ENCODE peak calls at places on chromosomes 4 and X, in five cellular contexts. One of them, this sample, is unnamed.
A peak's percentile ranks its signal among the peaks of the same experiment; 100 is the strongest.

GRCh38 chrX:45009371-45010000 is 136.5 kb downstream of the KDM6A start:
- DNase-seq in H1: no peak
- DNase-seq in neuronal stem cell: no peak
- DNase-seq in H9: no peak
- DNase-seq in trophoblast cell: peak; percentile 68
- DNase-seq in this sample: no peak

GRCh38 chr4:24010994-24011393 is 121.1 kb upstream of the PPARGC1A start:
- DNase-seq in trophoblast cell: no peak
- DNase-seq in H1: no peak
- DNase-seq in H9: no peak
- DNase-seq in neuronal stem cell: no peak
- DNase-seq in this sample: no peak

GRCh38 chr4:70365479-70365878 is 4.9 kb downstream of the SMR3A start:
- DNase-seq in H9: no peak
- DNase-seq in H1: no peak
- DNase-seq in trophoblast cell: peak; percentile 33
- DNase-seq in neuronal stem cell: no peak
- DNase-seq in this sample: no peak

GRCh38 chr4:56200275-56200674 is 187.0 kb downstream of the AASDH start:
- DNase-seq in H1: no peak
- DNase-seq in H9: no peak
- DNase-seq in neuronal stem cell: no peak
- DNase-seq in trophoblast cell: no peak
- DNase-seq in this sample: no peak

GRCh38 chr4:157246959-157247358 is 26.4 kb downstream of the GRIA2 start:
- DNase-seq in H1: no peak
- DNase-seq in trophoblast cell: no peak
- DNase-seq in neuronal stem cell: no peak
- DNase-seq in H9: no peak
- DNase-seq in this sample: no peak

GRCh38 chrX:56790778-56791177 is 61.7 kb downstream of the NBDY start:
- DNase-seq in neuronal stem cell: no peak
- DNase-seq in H1: no peak
- DNase-seq in trophoblast cell: no peak
- DNase-seq in H9: peak; percentile 6
- DNase-seq in this sample: no peak

GRCh38 chrX:136250191-136251041 is 784 bp downstream of the MAP7D3 start:
- DNase-seq in neuronal stem cell: no peak
- DNase-seq in H1: no peak
- DNase-seq in H9: no peak
- DNase-seq in trophoblast cell: peak; percentile 77
- DNase-seq in this sample: peak; percentile 59

GRCh38 chr4:32196950-32197688 is 1477.0 kb downstream of the PCDH7 start:
- DNase-seq in H1: no peak
- DNase-seq in trophoblast cell: no peak
- DNase-seq in neuronal stem cell: no peak
- DNase-seq in H9: no peak
- DNase-seq in this sample: no peak

GRCh38 chr4:155900402-155900801 is 3.1 kb upstream of the TDO2 start:
- DNase-seq in H1: no peak
- DNase-seq in H9: no peak
- DNase-seq in trophoblast cell: no peak
- DNase-seq in neuronal stem cell: no peak
- DNase-seq in this sample: peak; percentile 94

GRCh38 chrX:33211356-33212254 is at the start of gene DMD:
- DNase-seq in H9: peak; percentile 31
- DNase-seq in neuronal stem cell: no peak
- DNase-seq in H1: no peak
- DNase-seq in trophoblast cell: no peak
- DNase-seq in this sample: peak; percentile 71

GRCh38 chr4:188941524-188942109 is 802.4 kb downstream of the TRIML1 start:
- DNase-seq in neuronal stem cell: no peak
- DNase-seq in H1: no peak
- DNase-seq in trophoblast cell: peak; percentile 55
- DNase-seq in H9: no peak
- DNase-seq in this sample: peak; percentile 98

GRCh38 chr4:17347445-17347844 is 164.4 kb downstream of the QDPR start:
- DNase-seq in neuronal stem cell: no peak
- DNase-seq in H1: no peak
- DNase-seq in H9: peak; percentile 56
- DNase-seq in trophoblast cell: peak; percentile 48
- DNase-seq in this sample: no peak

GRCh38 chr4:139916041-139916440 is 237.9 kb downstream of the MAML3 start:
- DNase-seq in neuronal stem cell: no peak
- DNase-seq in trophoblast cell: no peak
- DNase-seq in H9: no peak
- DNase-seq in H1: no peak
- DNase-seq in this sample: no peak

GRCh38 chr4:113499166-113499565 is 262.4 kb downstream of the CAMK2D start:
- DNase-seq in trophoblast cell: no peak
- DNase-seq in H9: no peak
- DNase-seq in neuronal stem cell: no peak
- DNase-seq in H1: no peak
- DNase-seq in this sample: no peak

GRCh38 chrX:93673056-93673868 is at the start of gene NAP1L3:
- DNase-seq in trophoblast cell: peak; percentile 33
- DNase-seq in H1: peak; percentile 44
- DNase-seq in H9: peak; percentile 92
- DNase-seq in neuronal stem cell: peak; percentile 71
- DNase-seq in this sample: peak; percentile 75

GRCh38 chr4:3477750-3478430 is 14.8 kb downstream of the DOK7 start:
- DNase-seq in H9: no peak
- DNase-seq in neuronal stem cell: no peak
- DNase-seq in trophoblast cell: no peak
- DNase-seq in H1: no peak
- DNase-seq in this sample: no peak

GRCh38 chr4:53595204-53595603 is 3.9 kb upstream of the LNX1 start:
- DNase-seq in H1: no peak
- DNase-seq in trophoblast cell: no peak
- DNase-seq in H9: no peak
- DNase-seq in neuronal stem cell: no peak
- DNase-seq in this sample: no peak

GRCh38 chrX:68878977-68879376 is 50.2 kb downstream of the EFNB1 start:
- DNase-seq in neuronal stem cell: no peak
- DNase-seq in H9: no peak
- DNase-seq in H1: no peak
- DNase-seq in trophoblast cell: no peak
- DNase-seq in this sample: no peak

GRCh38 chrX:9356846-9357245 is 108.0 kb upstream of the TBL1X start:
- DNase-seq in neuronal stem cell: no peak
- DNase-seq in H1: no peak
- DNase-seq in H9: no peak
- DNase-seq in trophoblast cell: peak; percentile 63
- DNase-seq in this sample: peak; percentile 10

GRCh38 chr4:64158648-64159326 is 250.5 kb downstream of the TECRL start:
- DNase-seq in H1: no peak
- DNase-seq in H9: peak; percentile 53
- DNase-seq in neuronal stem cell: peak; percentile 63
- DNase-seq in trophoblast cell: peak; percentile 79
- DNase-seq in this sample: peak; percentile 72

GRCh38 chrX:153411255-153411987 is at the start of gene ZFP92:
- DNase-seq in H1: no peak
- DNase-seq in H9: no peak
- DNase-seq in trophoblast cell: no peak
- DNase-seq in neuronal stem cell: no peak
- DNase-seq in this sample: peak; percentile 14

GRCh38 chrX:108322243-108322642 is 116.0 kb downstream of the COL4A6 start:
- DNase-seq in trophoblast cell: no peak
- DNase-seq in H1: no peak
- DNase-seq in neuronal stem cell: no peak
- DNase-seq in H9: no peak
- DNase-seq in this sample: no peak

GRCh38 chrX:149461746-149462145 is 43.4 kb downstream of the IDS start:
- DNase-seq in neuronal stem cell: no peak
- DNase-seq in H1: no peak
- DNase-seq in H9: no peak
- DNase-seq in trophoblast cell: no peak
- DNase-seq in this sample: no peak

GRCh38 chr4:15882675-15883086 is 55.9 kb downstream of the FGFBP1 start:
- DNase-seq in trophoblast cell: peak; percentile 96
- DNase-seq in H1: peak; percentile 47
- DNase-seq in neuronal stem cell: peak; percentile 69
- DNase-seq in H9: peak; percentile 83
- DNase-seq in this sample: peak; percentile 73

GRCh38 chr4:183675625-183676024 is 16.5 kb downstream of the TRAPPC11 start:
- DNase-seq in H9: no peak
- DNase-seq in trophoblast cell: no peak
- DNase-seq in neuronal stem cell: no peak
- DNase-seq in H1: no peak
- DNase-seq in this sample: no peak

GRCh38 chr4:187780070-187780469 is 215.5 kb upstream of the ZFP42 start:
- DNase-seq in neuronal stem cell: no peak
- DNase-seq in H9: no peak
- DNase-seq in H1: no peak
- DNase-seq in trophoblast cell: no peak
- DNase-seq in this sample: no peak

GRCh38 chr4:80876810-80877209 is 153.7 kb upstream of the BMP3 start:
- DNase-seq in trophoblast cell: no peak
- DNase-seq in H1: no peak
- DNase-seq in neuronal stem cell: no peak
- DNase-seq in H9: no peak
- DNase-seq in this sample: no peak

GRCh38 chr4:41256131-41256739 is 493 bp upstream of the UCHL1 start:
- DNase-seq in trophoblast cell: no peak
- DNase-seq in neuronal stem cell: peak; percentile 31
- DNase-seq in H9: no peak
- DNase-seq in H1: no peak
- DNase-seq in this sample: peak; percentile 67

GRCh38 chr4:113285512-113285911 is 236.1 kb downstream of the ANK2 start:
- DNase-seq in trophoblast cell: no peak
- DNase-seq in H1: no peak
- DNase-seq in H9: no peak
- DNase-seq in neuronal stem cell: no peak
- DNase-seq in this sample: no peak

GRCh38 chr4:47933798-47934197 is 19.4 kb upstream of the NFXL1 start:
- DNase-seq in trophoblast cell: peak; percentile 80
- DNase-seq in H9: no peak
- DNase-seq in H1: no peak
- DNase-seq in neuronal stem cell: no peak
- DNase-seq in this sample: peak; percentile 58

GRCh38 chr4:123298798-123299197 is 97.8 kb upstream of the SPRY1 start:
- DNase-seq in H9: no peak
- DNase-seq in trophoblast cell: no peak
- DNase-seq in neuronal stem cell: no peak
- DNase-seq in H1: no peak
- DNase-seq in this sample: no peak

GRCh38 chr4:123300222-123300621 is 96.4 kb upstream of the SPRY1 start:
- DNase-seq in trophoblast cell: no peak
- DNase-seq in H9: no peak
- DNase-seq in H1: no peak
- DNase-seq in neuronal stem cell: no peak
- DNase-seq in this sample: no peak

GRCh38 chr4:123299212-123299651 is 97.4 kb upstream of the SPRY1 start:
- DNase-seq in trophoblast cell: peak; percentile 76
- DNase-seq in neuronal stem cell: no peak
- DNase-seq in H1: no peak
- DNase-seq in H9: no peak
- DNase-seq in this sample: peak; percentile 66

GRCh38 chr4:123301942-123302341 is 94.7 kb upstream of the SPRY1 start:
- DNase-seq in H9: no peak
- DNase-seq in H1: no peak
- DNase-seq in trophoblast cell: no peak
- DNase-seq in neuronal stem cell: no peak
- DNase-seq in this sample: no peak

DNA sequence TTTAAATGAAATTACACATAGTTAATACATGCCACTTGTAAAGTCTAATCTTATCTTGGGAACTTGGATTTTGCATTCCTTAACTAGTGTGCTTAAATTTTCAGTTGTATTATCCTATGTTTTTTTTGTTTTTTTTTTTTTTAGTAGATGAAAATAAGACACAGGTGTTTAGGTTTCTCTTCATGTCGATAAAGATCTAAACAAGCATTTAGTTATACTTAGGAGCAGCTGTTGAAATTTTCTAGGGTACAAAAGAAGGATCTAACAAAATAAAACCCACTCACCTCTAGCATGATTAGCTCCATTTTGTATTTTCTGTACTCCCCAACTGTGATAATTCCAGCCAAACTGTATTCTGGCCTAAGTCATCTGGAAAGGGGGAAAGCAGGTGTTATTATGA is 96.0 kb upstream of the SPRY1 start:
- DNase-seq in neuronal stem cell: no peak
- DNase-seq in H1: no peak
- DNase-seq in trophoblast cell: no peak
- DNase-seq in H9: no peak
- DNase-seq in this sample: no peak
- H3K9ac ChIP-seq in neuronal stem cell: no peak overlapping the region
- H3K9ac ChIP-seq in H1: no peak overlapping the region
- H3K9ac ChIP-seq in trophoblast cell: no peak overlapping the region
- H3K9ac ChIP-seq in H9: no peak overlapping the region
- H3K9ac ChIP-seq in this sample: no peak overlapping the region

DNA sequence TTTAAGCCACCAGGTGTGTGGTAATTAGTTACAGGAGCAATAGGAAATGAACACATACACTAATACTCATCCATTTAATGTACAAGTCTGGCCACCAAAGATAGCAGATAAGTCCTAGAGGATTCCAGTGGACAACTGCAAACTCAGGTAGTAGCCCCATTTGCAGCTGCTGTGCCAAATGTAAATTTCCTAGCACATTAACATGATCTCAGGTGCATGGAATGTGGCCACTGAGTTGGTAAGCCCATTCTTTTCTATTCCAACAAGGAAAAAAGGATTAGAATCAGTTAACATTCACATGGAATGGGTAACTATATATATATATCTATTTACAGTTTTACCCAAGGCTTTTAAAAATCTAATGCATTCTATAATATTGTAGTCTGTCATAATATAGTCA is 23.3 kb upstream of the FRAS1 start:
- DNase-seq in H9: no peak
- DNase-seq in neuronal stem cell: no peak
- DNase-seq in trophoblast cell: no peak
- DNase-seq in H1: no peak
- DNase-seq in this sample: no peak
- H2BK12ac ChIP-seq in H9: no peak overlapping the region
- H2BK12ac ChIP-seq in neuronal stem cell: no peak overlapping the region
- H2BK12ac ChIP-seq in trophoblast cell: no peak overlapping the region
- H2BK12ac ChIP-seq in H1: no peak overlapping the region
- H2BK12ac ChIP-seq in this sample: no peak overlapping the region

GRCh38 chr4:123229326-123229725 is 167.3 kb upstream of the SPRY1 start:
- DNase-seq in H1: no peak
- DNase-seq in H9: no peak
- DNase-seq in trophoblast cell: no peak
- DNase-seq in neuronal stem cell: no peak
- DNase-seq in this sample: no peak
- H3K18ac ChIP-seq in H1: no peak overlapping the region
- H3K18ac ChIP-seq in H9: no peak overlapping the region
- H3K18ac ChIP-seq in trophoblast cell: no peak overlapping the region
- H3K18ac ChIP-seq in neuronal stem cell: no peak overlapping the region
- H3K18ac ChIP-seq in this sample: no peak overlapping the region

DNA sequence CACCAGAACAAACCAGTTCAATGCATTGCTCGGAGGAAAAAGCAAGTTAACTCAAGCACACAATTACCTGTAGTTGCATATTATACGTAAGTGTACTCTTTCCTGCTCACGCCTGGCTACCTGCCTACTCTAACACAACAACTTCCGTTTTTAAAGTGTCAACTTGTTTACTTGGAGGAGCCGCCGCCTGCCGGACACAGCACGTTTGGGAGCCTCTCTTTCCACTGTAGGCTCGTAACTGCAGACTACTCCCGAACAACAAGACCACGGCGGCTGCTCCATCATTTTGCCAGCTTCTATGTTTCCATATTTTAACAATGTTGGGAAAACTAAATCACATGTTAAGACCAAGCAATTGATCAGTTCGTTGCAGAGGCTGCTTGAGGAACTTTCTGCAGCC is 882 bp downstream of the MTNR1A start:
- DNase-seq in neuronal stem cell: no peak
- DNase-seq in H9: peak; percentile 78
- DNase-seq in H1: no peak
- DNase-seq in trophoblast cell: no peak
- DNase-seq in this sample: no peak
- H3K9ac ChIP-seq in neuronal stem cell: no peak overlapping the region
- H3K9ac ChIP-seq in H9: no peak overlapping the region
- H3K9ac ChIP-seq in H1: no peak overlapping the region
- H3K9ac ChIP-seq in trophoblast cell: no peak overlapping the region
- H3K9ac ChIP-seq in this sample: no peak overlapping the region